ENCODE peak calls at places on chromosomes 3 and 15, in five cellular contexts. J, T, B, H and V are unnamed samples.

GRCh38 chr15:97944724-97945123 is 15.8 kb upstream of the ARRDC4 start:
- DNase-seq in B (no peak), J (no peak), H (no peak), T (no peak), V (no peak)

GRCh38 chr3:157130138-157130880 is 29.6 kb downstream of the CCNL1 start:
- DNase-seq in B (peak; percentile 86), T (peak; percentile 100), H (peak; percentile 67), J (peak; percentile 73), V (peak; percentile 86)

GRCh38 chr3:8736436-8736835 is 2.8 kb downstream of the CAV3 start:
- DNase-seq in J (no peak), T (no peak), B (no peak), H (no peak), V (no peak)

GRCh38 chr3:10002951-10003350 is 16.3 kb upstream of the EMC3 start:
- DNase-seq in B (no peak), T (no peak), H (no peak), J (no peak), V (no peak)

GRCh38 chr15:76313731-76314130 is 2.5 kb upstream of the ETFA start:
- DNase-seq in B (no peak), H (peak; percentile 57), T (no peak), J (no peak), V (no peak)

GRCh38 chr15:68644088-68644904 is 65.5 kb downstream of the CORO2B start:
- DNase-seq in T (peak; percentile 48), J (no peak), B (peak; percentile 85), H (no peak), V (no peak)

GRCh38 chr3:150737874-150738679 is 24.9 kb downstream of the SIAH2 start:
- DNase-seq in H (peak; percentile 58), T (peak; percentile 79), J (no peak), B (peak; percentile 61), V (peak; percentile 57)

GRCh38 chr3:111236833-111237713 is 165.5 kb downstream of the NECTIN3 start:
- DNase-seq in B (peak; percentile 15), J (no peak), T (peak; percentile 85), H (no peak), V (no peak)

GRCh38 chr3:128364808-128365360 is 101.8 kb downstream of the DNAJB8 start:
- DNase-seq in J (no peak), H (no peak), B (no peak), T (no peak), V (no peak)

GRCh38 chr15:77819841-77820728 is 187.4 kb upstream of the LINGO1 start:
- DNase-seq in J (no peak), B (no peak), H (no peak), T (no peak), V (no peak)

GRCh38 chr15:66862111-66862815 is 160.2 kb downstream of the SMAD6 start:
- DNase-seq in H (no peak), T (peak; percentile 44), B (no peak), J (no peak), V (no peak)

GRCh38 chr15:40192942-40193341 is 32.1 kb downstream of the BUB1B start:
- DNase-seq in J (no peak), H (no peak), B (peak; percentile 55), T (peak; percentile 36), V (no peak)

GRCh38 chr15:83206387-83206970 is 1.1 kb downstream of the HDGFL3 start:
- DNase-seq in T (peak; percentile 25), H (no peak), J (no peak), B (no peak), V (no peak)

GRCh38 chr3:66268864-66269263 is 48.1 kb downstream of the SLC25A26 start:
- DNase-seq in T (no peak), H (no peak), J (no peak), B (no peak), V (no peak)

GRCh38 chr3:15086699-15087098 is 12.2 kb downstream of the RBSN start:
- DNase-seq in J (no peak), H (no peak), T (no peak), B (no peak), V (no peak)

GRCh38 chr15:58117619-58118018 is 20.6 kb upstream of the AQP9 start:
- DNase-seq in J (no peak), H (no peak), T (no peak), B (no peak), V (no peak)

GRCh38 chr15:72934006-72934405 is 118.3 kb upstream of the NEO1 start:
- DNase-seq in T (peak; percentile 7), H (no peak), B (no peak), J (no peak), V (no peak)

GRCh38 chr15:62066663-62067447 is at the start of gene C2CD4A:
- DNase-seq in B (peak; percentile 83), H (no peak), T (no peak), J (peak; percentile 70), V (peak; percentile 65)

GRCh38 chr15:77455696-77456293 is 35.1 kb downstream of the HMG20A start:
- DNase-seq in B (peak; percentile 87), J (no peak), T (peak; percentile 77), H (no peak), V (no peak)

GRCh38 chr3:186121968-186122367 is 13.1 kb upstream of the ETV5 start:
- DNase-seq in J (no peak), T (no peak), B (no peak), H (peak; percentile 65), V (no peak)

GRCh38 chr3:75048650-75049049 is 434.2 kb upstream of the CNTN3 start:
- DNase-seq in B (no peak), H (peak; percentile 11), J (no peak), T (peak; percentile 6), V (no peak)

GRCh38 chr3:174431717-174432116 is 427.4 kb upstream of the NAALADL2 start:
- DNase-seq in J (no peak), B (peak; percentile 51), H (no peak), T (peak; percentile 55), V (no peak)

GRCh38 chr3:136889947-136890346 is 27.9 kb downstream of the NCK1 start:
- DNase-seq in T (no peak), B (no peak), H (no peak), J (no peak), V (no peak)

GRCh38 chr15:39455502-39455991 is 125.3 kb upstream of the THBS1 start:
- DNase-seq in J (no peak), H (no peak), B (peak; percentile 74), T (no peak), V (no peak)

GRCh38 chr15:72758195-72758594 is 25.4 kb downstream of the ADPGK start:
- DNase-seq in B (peak; percentile 93), H (peak; percentile 11), T (peak; percentile 93), J (no peak), V (no peak)

GRCh38 chr3:160401301-160402095 is 2.0 kb downstream of the SMC4 start:
- DNase-seq in H (no peak), B (peak; percentile 87), T (peak; percentile 74), J (no peak), V (no peak)

GRCh38 chr3:66377800-66378199 is 123.0 kb downstream of the LRIG1 start:
- DNase-seq in H (no peak), T (no peak), J (no peak), B (no peak), V (no peak)

GRCh38 chr15:52068004-52068403 is 44.6 kb downstream of the BCL2L10 start:
- DNase-seq in B (no peak), H (peak; percentile 77), J (no peak), T (no peak), V (no peak)